ENCODE peak calls at places on chromosomes 5 and 9, in six cellular contexts. One of them, this sample, is unnamed.

GRCh38 chr5:66138572-66139116 is 5.5 kb upstream of the SREK1 start:
- DNase-seq in spleen: no peak
- DNase-seq in NT2/D1: no peak
- DNase-seq in BJ: no peak
- DNase-seq in brain microvascular endothelial cell: no peak
- DNase-seq in Peyer's patch: no peak
- DNase-seq in this sample: no peak

GRCh38 chr5:38715671-38716070 is 130.1 kb upstream of the OSMR start:
- DNase-seq in spleen: no peak
- DNase-seq in NT2/D1: no peak
- DNase-seq in BJ: no peak
- DNase-seq in brain microvascular endothelial cell: no peak
- DNase-seq in Peyer's patch: no peak
- DNase-seq in this sample: peak; percentile 46

GRCh38 chr5:180495991-180496741 is 2.0 kb downstream of the CNOT6 start:
- DNase-seq in spleen: no peak
- DNase-seq in NT2/D1: no peak
- DNase-seq in BJ: no peak
- DNase-seq in brain microvascular endothelial cell: no peak
- DNase-seq in Peyer's patch: no peak
- DNase-seq in this sample: no peak

GRCh38 chr5:73994963-73995362 is 369.0 kb downstream of the ARHGEF28 start:
- DNase-seq in spleen: no peak
- DNase-seq in NT2/D1: no peak
- DNase-seq in BJ: no peak
- DNase-seq in brain microvascular endothelial cell: no peak
- DNase-seq in Peyer's patch: no peak
- DNase-seq in this sample: no peak

GRCh38 chr5:71790433-71790832 is 71.4 kb downstream of the CARTPT start:
- DNase-seq in spleen: peak; percentile 70
- DNase-seq in NT2/D1: no peak
- DNase-seq in BJ: no peak
- DNase-seq in brain microvascular endothelial cell: no peak
- DNase-seq in Peyer's patch: no peak
- DNase-seq in this sample: no peak

GRCh38 chr9:93897075-93897970 is 57.8 kb downstream of the BARX1 start:
- DNase-seq in spleen: peak; percentile 43
- DNase-seq in NT2/D1: no peak
- DNase-seq in BJ: no peak
- DNase-seq in brain microvascular endothelial cell: no peak
- DNase-seq in Peyer's patch: no peak
- DNase-seq in this sample: no peak

GRCh38 chr5:79800979-79801827 is 111.6 kb downstream of the CMYA5 start:
- DNase-seq in spleen: no peak
- DNase-seq in NT2/D1: no peak
- DNase-seq in BJ: no peak
- DNase-seq in brain microvascular endothelial cell: no peak
- DNase-seq in Peyer's patch: no peak
- DNase-seq in this sample: no peak

GRCh38 chr9:111825468-111826145 is 30.9 kb upstream of the SHOC1 start:
- DNase-seq in spleen: no peak
- DNase-seq in NT2/D1: no peak
- DNase-seq in BJ: no peak
- DNase-seq in brain microvascular endothelial cell: peak; percentile 52
- DNase-seq in Peyer's patch: no peak
- DNase-seq in this sample: no peak

GRCh38 chr5:4058899-4059298 is 463.3 kb downstream of the IRX1 start:
- DNase-seq in spleen: no peak
- DNase-seq in NT2/D1: no peak
- DNase-seq in BJ: no peak
- DNase-seq in brain microvascular endothelial cell: no peak
- DNase-seq in Peyer's patch: no peak
- DNase-seq in this sample: no peak

GRCh38 chr5:82164957-82165698 is 113.0 kb downstream of the RPS23 start:
- DNase-seq in spleen: no peak
- DNase-seq in NT2/D1: no peak
- DNase-seq in BJ: no peak
- DNase-seq in brain microvascular endothelial cell: peak; percentile 65
- DNase-seq in Peyer's patch: no peak
- DNase-seq in this sample: no peak

GRCh38 chr9:129549684-129550083 is 71.2 kb downstream of the C9orf50 start:
- DNase-seq in spleen: no peak
- DNase-seq in NT2/D1: no peak
- DNase-seq in BJ: no peak
- DNase-seq in brain microvascular endothelial cell: peak; percentile 14
- DNase-seq in Peyer's patch: no peak
- DNase-seq in this sample: no peak

GRCh38 chr5:178123987-178124925 is 6.6 kb upstream of the RMND5B start:
- DNase-seq in spleen: no peak
- DNase-seq in NT2/D1: no peak
- DNase-seq in BJ: no peak
- DNase-seq in brain microvascular endothelial cell: no peak
- DNase-seq in Peyer's patch: no peak
- DNase-seq in this sample: no peak

GRCh38 chr5:54902817-54903473 is 82.4 kb downstream of the ESM1 start:
- DNase-seq in spleen: no peak
- DNase-seq in NT2/D1: no peak
- DNase-seq in BJ: no peak
- DNase-seq in brain microvascular endothelial cell: no peak
- DNase-seq in Peyer's patch: peak; percentile 19
- DNase-seq in this sample: no peak

GRCh38 chr5:109487753-109488420 is 78.1 kb upstream of the PJA2 start:
- DNase-seq in spleen: no peak
- DNase-seq in NT2/D1: no peak
- DNase-seq in BJ: no peak
- DNase-seq in brain microvascular endothelial cell: no peak
- DNase-seq in Peyer's patch: no peak
- DNase-seq in this sample: no peak

GRCh38 chr5:56377573-56377972 is 144.4 kb upstream of the ANKRD55 start:
- DNase-seq in spleen: no peak
- DNase-seq in NT2/D1: no peak
- DNase-seq in BJ: no peak
- DNase-seq in brain microvascular endothelial cell: no peak
- DNase-seq in Peyer's patch: no peak
- DNase-seq in this sample: no peak

GRCh38 chr5:87311400-87312279 is 44.0 kb downstream of the RASA1 start:
- DNase-seq in spleen: no peak
- DNase-seq in NT2/D1: no peak
- DNase-seq in BJ: no peak
- DNase-seq in brain microvascular endothelial cell: no peak
- DNase-seq in Peyer's patch: no peak
- DNase-seq in this sample: no peak

GRCh38 chr9:30329441-30329840 is 2055.0 kb upstream of the ACO1 start:
- DNase-seq in spleen: no peak
- DNase-seq in NT2/D1: no peak
- DNase-seq in BJ: no peak
- DNase-seq in brain microvascular endothelial cell: no peak
- DNase-seq in Peyer's patch: no peak
- DNase-seq in this sample: no peak

GRCh38 chr9:35858428-35858827 is 11.8 kb downstream of the OR13J1 start:
- DNase-seq in spleen: no peak
- DNase-seq in NT2/D1: no peak
- DNase-seq in BJ: no peak
- DNase-seq in brain microvascular endothelial cell: no peak
- DNase-seq in Peyer's patch: no peak
- DNase-seq in this sample: no peak

GRCh38 chr5:76488969-76489368 is 85.9 kb downstream of the IQGAP2 start:
- DNase-seq in spleen: no peak
- DNase-seq in NT2/D1: no peak
- DNase-seq in BJ: no peak
- DNase-seq in brain microvascular endothelial cell: no peak
- DNase-seq in Peyer's patch: no peak
- DNase-seq in this sample: no peak

GRCh38 chr5:97107266-97107665 is 35.1 kb downstream of the LIX1 start:
- DNase-seq in spleen: no peak
- DNase-seq in NT2/D1: no peak
- DNase-seq in BJ: no peak
- DNase-seq in brain microvascular endothelial cell: no peak
- DNase-seq in Peyer's patch: no peak
- DNase-seq in this sample: no peak

GRCh38 chr5:43313854-43314457 is 744 bp upstream of the HMGCS1 start:
- DNase-seq in spleen: no peak
- DNase-seq in NT2/D1: no peak
- DNase-seq in BJ: no peak
- DNase-seq in brain microvascular endothelial cell: no peak
- DNase-seq in Peyer's patch: no peak
- DNase-seq in this sample: no peak

GRCh38 chr9:91241909-91242308 is 119.8 kb downstream of the AUH start:
- DNase-seq in spleen: no peak
- DNase-seq in NT2/D1: no peak
- DNase-seq in BJ: no peak
- DNase-seq in brain microvascular endothelial cell: no peak
- DNase-seq in Peyer's patch: no peak
- DNase-seq in this sample: no peak

GRCh38 chr9:137302176-137303030 is at the start of gene NRARP:
- DNase-seq in spleen: peak; percentile 96
- DNase-seq in NT2/D1: no peak
- DNase-seq in BJ: no peak
- DNase-seq in brain microvascular endothelial cell: peak; percentile 67
- DNase-seq in Peyer's patch: peak; percentile 92
- DNase-seq in this sample: peak; percentile 82

GRCh38 chr5:178420424-178420823 is 169.8 kb downstream of the COL23A1 start:
- DNase-seq in spleen: no peak
- DNase-seq in NT2/D1: no peak
- DNase-seq in BJ: no peak
- DNase-seq in brain microvascular endothelial cell: no peak
- DNase-seq in Peyer's patch: no peak
- DNase-seq in this sample: no peak

GRCh38 chr5:57172466-57172961 is 1.3 kb upstream of the GPBP1 start:
- DNase-seq in spleen: no peak
- DNase-seq in NT2/D1: no peak
- DNase-seq in BJ: no peak
- DNase-seq in brain microvascular endothelial cell: no peak
- DNase-seq in Peyer's patch: peak; percentile 43
- DNase-seq in this sample: peak; percentile 61

GRCh38 chr5:61599370-61600140 is 267.5 kb downstream of the ZSWIM6 start:
- DNase-seq in spleen: no peak
- DNase-seq in NT2/D1: no peak
- DNase-seq in BJ: peak; percentile 14
- DNase-seq in brain microvascular endothelial cell: peak; percentile 15
- DNase-seq in Peyer's patch: no peak
- DNase-seq in this sample: peak; percentile 10

GRCh38 chr9:36173861-36174260 is 4.7 kb downstream of the CCIN start:
- DNase-seq in spleen: no peak
- DNase-seq in NT2/D1: no peak
- DNase-seq in BJ: no peak
- DNase-seq in brain microvascular endothelial cell: no peak
- DNase-seq in Peyer's patch: no peak
- DNase-seq in this sample: no peak

GRCh38 chr5:98917433-98917832 is 11.4 kb downstream of the CHD1 start:
- DNase-seq in spleen: no peak
- DNase-seq in NT2/D1: no peak
- DNase-seq in BJ: no peak
- DNase-seq in brain microvascular endothelial cell: no peak
- DNase-seq in Peyer's patch: no peak
- DNase-seq in this sample: no peak
- H3K36me3 ChIP-seq in spleen: peaks cover 71% of the 10 kb centered on the region
- H3K36me3 ChIP-seq in NT2/D1: peaks cover 43% of the 10 kb centered on the region
- H3K36me3 ChIP-seq in BJ: no peaks in the 10 kb centered on the region
- H3K36me3 ChIP-seq in brain microvascular endothelial cell: peaks cover 10% of the 10 kb centered on the region
- H3K36me3 ChIP-seq in Peyer's patch: no peaks in the 10 kb centered on the region
- H3K36me3 ChIP-seq in this sample: peaks cover 5% of the 10 kb centered on the region

DNA sequence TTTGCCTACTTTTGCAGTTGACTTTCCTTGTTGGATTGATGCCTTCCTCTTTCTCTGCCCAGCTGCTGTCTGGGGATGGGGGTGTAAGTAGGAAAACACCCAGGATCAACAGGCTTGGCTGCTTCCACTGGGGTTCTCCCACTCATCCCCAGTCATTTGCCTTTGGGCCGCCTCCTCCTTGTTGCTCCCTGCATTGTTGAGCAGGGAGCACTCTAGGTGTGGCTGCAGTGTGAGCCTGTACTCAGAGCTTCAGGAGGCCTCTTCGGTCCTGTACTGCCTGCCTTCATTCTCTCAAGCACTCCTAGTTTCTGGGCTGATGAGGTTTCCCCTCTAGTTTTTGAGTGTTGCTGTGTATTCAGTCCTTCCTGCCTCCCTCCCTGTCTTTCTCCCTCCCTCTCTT is 12.1 kb downstream of the RHOBTB3 start:
- DNase-seq in spleen: no peak
- DNase-seq in NT2/D1: no peak
- DNase-seq in BJ: no peak
- DNase-seq in brain microvascular endothelial cell: no peak
- DNase-seq in Peyer's patch: no peak
- DNase-seq in this sample: no peak
- H3K36me3 ChIP-seq in spleen: peaks cover 46% of the 10 kb centered on the region
- H3K36me3 ChIP-seq in NT2/D1: peaks cover 8% of the 10 kb centered on the region
- H3K36me3 ChIP-seq in BJ: peaks cover 13% of the 10 kb centered on the region
- H3K36me3 ChIP-seq in brain microvascular endothelial cell: peaks cover 33% of the 10 kb centered on the region
- H3K36me3 ChIP-seq in Peyer's patch: no peaks in the 10 kb centered on the region
- H3K36me3 ChIP-seq in this sample: no peaks in the 10 kb centered on the region

DNA sequence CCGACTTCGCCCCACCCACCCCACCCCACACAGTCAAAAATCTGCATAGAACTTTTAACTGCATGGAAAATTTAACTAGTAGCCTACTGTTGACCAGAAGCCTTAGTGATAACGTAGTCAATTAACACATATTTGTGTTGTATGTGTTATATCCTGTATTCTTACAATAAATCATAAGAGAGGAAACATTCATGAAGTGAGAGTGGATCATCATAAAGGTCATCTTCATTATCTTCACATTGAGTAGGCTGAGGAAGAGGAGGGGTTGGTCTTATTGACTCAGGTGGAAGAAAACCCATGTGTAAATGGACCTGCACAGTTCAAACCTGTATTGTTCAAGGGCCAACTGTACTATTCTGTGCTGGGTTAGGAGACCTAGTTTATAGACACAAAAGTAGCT is 31.4 kb downstream of the XPA start:
- DNase-seq in spleen: no peak
- DNase-seq in NT2/D1: no peak
- DNase-seq in BJ: no peak
- DNase-seq in brain microvascular endothelial cell: no peak
- DNase-seq in Peyer's patch: no peak
- DNase-seq in this sample: no peak
- H3K36me3 ChIP-seq in spleen: peaks cover 100% of the 10 kb centered on the region
- H3K36me3 ChIP-seq in NT2/D1: peaks cover 94% of the 10 kb centered on the region
- H3K36me3 ChIP-seq in BJ: peaks cover 15% of the 10 kb centered on the region
- H3K36me3 ChIP-seq in brain microvascular endothelial cell: peaks cover 79% of the 10 kb centered on the region
- H3K36me3 ChIP-seq in Peyer's patch: no peaks in the 10 kb centered on the region
- H3K36me3 ChIP-seq in this sample: peaks cover 32% of the 10 kb centered on the region

GRCh38 chr5:37207802-37208201 is 41.4 kb downstream of the CPLANE1 start:
- DNase-seq in spleen: no peak
- DNase-seq in NT2/D1: no peak
- DNase-seq in BJ: no peak
- DNase-seq in brain microvascular endothelial cell: no peak
- DNase-seq in Peyer's patch: no peak
- DNase-seq in this sample: no peak
- H3K36me3 ChIP-seq in spleen: peaks cover 71% of the 10 kb centered on the region
- H3K36me3 ChIP-seq in NT2/D1: peaks cover 27% of the 10 kb centered on the region
- H3K36me3 ChIP-seq in BJ: peaks cover 1% of the 10 kb centered on the region
- H3K36me3 ChIP-seq in brain microvascular endothelial cell: peaks cover 5% of the 10 kb centered on the region
- H3K36me3 ChIP-seq in Peyer's patch: no peaks in the 10 kb centered on the region
- H3K36me3 ChIP-seq in this sample: peaks cover 5% of the 10 kb centered on the region